ENCODE peak calls at places on chromosomes 11 and 22, in five cellular contexts. M, V, R, F and P are unnamed samples.

GRCh38 chr11:61732705-61733104 is 19.7 kb upstream of the MYRF start:
- DNase-seq in R (peak; percentile 76), M (no peak), F (no peak), V (peak; percentile 79), P (no peak)

GRCh38 chr11:57320719-57321387 is 3.9 kb downstream of the TNKS1BP1 start:
- DNase-seq in M (no peak), V (no peak), R (no peak), F (no peak), P (no peak)

GRCh38 chr11:11538277-11538960 is 83.4 kb downstream of the GALNT18 start:
- DNase-seq in V (no peak), R (no peak), M (no peak), F (no peak), P (no peak)

GRCh38 chr11:125350206-125351044 is 145.6 kb downstream of the FEZ1 start:
- DNase-seq in V (no peak), R (no peak), M (peak; percentile 24), F (no peak), P (no peak)

GRCh38 chr22:44204937-44205712 is 24.4 kb downstream of the PARVG start:
- DNase-seq in M (no peak), R (no peak), V (no peak), F (no peak), P (no peak)

GRCh38 chr11:70265341-70265740 is 5.1 kb upstream of the PPFIA1 start:
- DNase-seq in F (no peak), V (no peak), M (no peak), R (no peak), P (no peak)

GRCh38 chr11:27291302-27291889 is 71.6 kb downstream of the CCDC34 start:
- DNase-seq in F (no peak), R (no peak), M (peak; percentile 69), V (no peak), P (no peak)

GRCh38 chr11:59643390-59643789 is 25.4 kb downstream of the PATL1 start:
- DNase-seq in R (no peak), M (no peak), F (no peak), V (no peak), P (no peak)

GRCh38 chr11:72676874-72677341 is 2.7 kb upstream of the PDE2A start:
- DNase-seq in F (no peak), R (no peak), M (peak; percentile 69), V (peak; percentile 34), P (peak; percentile 48)

GRCh38 chr11:66071326-66071870 is 1.3 kb downstream of the PACS1 start:
- DNase-seq in V (no peak), R (no peak), F (no peak), M (no peak), P (peak; percentile 12)

GRCh38 chr11:110182886-110183285 is 89.7 kb downstream of the ZC3H12C start:
- DNase-seq in F (no peak), M (no peak), V (no peak), R (no peak), P (peak; percentile 33)

GRCh38 chr11:130145975-130146776 is 13.4 kb upstream of the ST14 start:
- DNase-seq in V (no peak), M (peak; percentile 91), F (peak; percentile 87), R (no peak), P (no peak)

GRCh38 chr11:36108812-36109498 is 165.1 kb downstream of the LDLRAD3 start:
- DNase-seq in F (no peak), R (no peak), V (no peak), M (no peak), P (peak; percentile 28)
- H3K4me3 ChIP-seq in F (no peak overlapping the region), R (no peak overlapping the region), V (no peak overlapping the region), M (no peak overlapping the region), P (no peak overlapping the region)

DNA sequence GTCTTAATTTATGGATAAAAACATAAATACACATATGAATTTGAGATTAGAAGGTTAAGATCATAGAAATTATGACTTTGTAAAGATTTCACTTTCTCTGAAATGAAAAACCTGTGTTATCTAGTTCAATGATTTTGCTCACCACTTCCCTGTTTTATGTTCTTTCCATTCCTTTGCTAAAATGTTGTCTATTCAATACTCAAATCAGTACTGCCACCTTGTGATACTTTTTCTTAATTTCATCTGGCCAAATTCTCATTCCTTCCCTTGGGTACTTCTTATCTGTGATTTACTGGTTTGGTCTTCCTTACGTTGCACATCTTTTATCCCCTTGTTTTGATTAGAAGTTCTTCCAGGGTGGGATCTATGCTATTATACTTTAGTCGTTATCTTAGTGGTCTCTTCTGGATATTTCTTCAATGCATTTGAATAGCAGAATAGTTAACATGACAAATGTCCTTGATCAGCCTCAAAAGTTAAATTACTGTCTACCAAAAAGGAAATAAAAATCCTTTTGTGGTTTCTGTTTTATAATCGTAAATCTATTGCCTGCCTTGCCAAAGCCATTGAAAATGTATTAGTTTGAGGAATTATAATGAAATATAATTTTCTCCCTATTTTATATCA is 197.0 kb downstream of the PGR start:
- DNase-seq in V (peak; percentile 66), M (no peak), F (no peak), R (no peak), P (peak; percentile 63)
- TF ChIP-seq CTCF in V (peak; percentile 56), M (peak; percentile 44), F (peak; percentile 38), R (peak; percentile 60), P (peak; percentile 49)

GRCh38 chr11:64341429-64341828 is 1.4 kb downstream of the CCDC88B start:
- DNase-seq in R (no peak), F (no peak), V (no peak), M (peak; percentile 49), P (no peak)

GRCh38 chr11:64340671-64341335 is 799 bp downstream of the CCDC88B start:
- DNase-seq in F (no peak), R (no peak), V (no peak), M (peak; percentile 61), P (no peak)

GRCh38 chr11:64343740-64344133 is 3.7 kb downstream of the CCDC88B start:
- DNase-seq in V (no peak), M (peak; percentile 57), R (no peak), F (no peak), P (no peak)

GRCh38 chr11:64342869-64343739 is 3.1 kb downstream of the CCDC88B start:
- DNase-seq in M (peak; percentile 44), R (no peak), F (no peak), V (no peak), P (no peak)

GRCh38 chr11:64341851-64342791 is 2.1 kb downstream of the CCDC88B start:
- DNase-seq in R (peak; percentile 90), F (peak; percentile 86), V (peak; percentile 82), M (peak; percentile 98), P (peak; percentile 87)
- H3K4me3 ChIP-seq in R (peak overlapping the region; percentile 61), F (peak overlapping the region; percentile 38), V (peak overlapping the region; percentile 61), M (peak overlapping the region; percentile 46), P (peak overlapping the region; percentile 37)

DNA sequence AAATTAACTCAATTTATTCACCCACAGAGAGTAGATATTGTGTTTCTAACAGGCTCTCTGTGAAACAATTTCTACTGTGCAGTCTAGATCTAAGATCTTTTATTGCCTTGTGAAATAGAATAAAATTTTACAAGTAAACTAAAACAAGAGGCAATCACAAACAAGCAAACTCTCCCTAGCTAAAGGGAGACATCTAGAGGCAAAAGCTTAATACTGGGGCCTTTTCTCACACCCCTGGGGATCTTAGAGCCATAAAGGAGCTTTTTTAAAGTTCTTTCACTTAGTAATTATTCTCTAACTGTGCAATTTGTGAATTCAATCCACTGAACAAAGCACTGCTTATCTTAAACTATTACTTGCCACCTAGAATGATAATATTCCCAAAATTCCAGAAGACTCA is 19.7 kb downstream of the ALG9 start:
- DNase-seq in M (no peak), F (no peak), V (peak; percentile 36), R (no peak), P (peak; percentile 53)
- TF ChIP-seq CTCF in M (no peak), F (peak; percentile 41), V (peak; percentile 55), R (no peak), P (peak; percentile 66)

DNA sequence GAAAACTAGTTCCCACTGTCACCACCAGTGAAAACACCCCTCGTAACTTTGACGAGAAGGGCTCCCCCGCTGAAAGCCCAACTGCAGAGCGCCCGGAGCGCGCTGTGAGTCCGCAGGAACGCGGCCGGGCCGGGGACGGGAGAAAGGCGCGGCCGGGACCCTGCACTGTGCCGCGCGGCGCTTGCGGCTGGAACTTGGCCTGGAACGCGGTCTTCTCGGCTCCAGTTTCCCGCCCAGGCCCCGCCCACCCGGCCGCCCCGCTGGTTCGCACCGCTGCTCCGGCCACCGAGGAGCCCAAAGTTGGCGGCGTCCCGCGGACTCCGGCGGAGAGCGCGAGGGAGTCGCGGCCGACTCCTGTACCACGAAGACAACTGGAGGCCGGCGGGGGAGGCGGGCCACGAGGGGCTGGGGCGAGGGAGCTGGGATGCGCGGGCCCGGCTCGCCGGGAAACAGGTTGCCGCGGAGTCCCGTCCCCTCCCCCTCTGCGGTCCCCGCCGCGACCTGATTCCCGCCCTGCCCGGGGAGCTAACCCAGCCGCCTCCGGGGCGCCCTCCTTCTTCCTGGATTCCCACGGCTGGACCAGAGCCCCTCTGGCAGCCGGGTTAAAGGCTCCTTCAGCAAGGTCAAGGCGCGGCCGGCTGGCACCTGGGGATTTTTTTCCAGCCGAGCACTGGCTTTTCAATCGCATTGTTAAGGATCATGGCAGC is 3.4 kb downstream of the TENM4 start:
- DNase-seq in M (peak; percentile 60), R (no peak), F (no peak), V (peak; percentile 54), P (no peak)
- H3K4me3 ChIP-seq in M (peak overlapping the region; percentile 7), R (peak overlapping the region; percentile 84), F (peak overlapping the region; percentile 70), V (peak overlapping the region; percentile 77), P (peak overlapping the region; percentile 46)

GRCh38 chr11:101456812-101457211 is 127.0 kb downstream of the TRPC6 start:
- DNase-seq in V (peak; percentile 19), M (no peak), F (no peak), R (no peak), P (peak; percentile 33)
- TF ChIP-seq CTCF in V (peak; percentile 10), M (peak; percentile 41), F (no peak), R (peak; percentile 51), P (peak; percentile 22)

DNA sequence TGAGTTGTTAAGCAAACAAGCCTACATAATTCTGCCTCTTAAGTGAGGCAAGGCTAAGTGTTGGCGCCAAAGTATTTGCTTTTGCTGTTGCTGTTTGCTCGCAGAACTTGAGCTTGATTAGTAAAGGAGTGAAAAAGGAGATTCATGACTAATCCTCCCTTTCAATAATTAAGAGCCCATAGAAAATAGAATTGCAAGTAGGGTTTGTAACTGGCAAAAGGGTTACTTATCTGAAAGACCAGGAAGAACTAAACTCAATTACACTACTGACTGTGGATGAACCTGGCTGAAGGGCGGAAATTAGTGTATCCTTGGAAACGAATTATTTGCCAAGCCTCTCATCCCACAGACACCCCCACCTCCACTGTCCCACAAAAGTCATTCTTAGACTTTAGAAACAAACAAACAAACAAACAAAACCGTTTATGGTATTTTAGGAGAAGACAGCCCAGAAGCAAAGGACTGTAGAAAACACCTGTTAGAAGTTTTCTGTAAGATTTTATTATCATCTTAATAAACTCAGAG is 404 bp upstream of the EXPH5 start:
- DNase-seq in M (no peak), F (no peak), R (no peak), V (no peak), P (no peak)
- H3K4me3 ChIP-seq in M (peak overlapping the region; percentile 76), F (peak overlapping the region; percentile 30), R (peak overlapping the region; percentile 77), V (peak overlapping the region; percentile 71), P (peak overlapping the region; percentile 60)